ENCODE peak calls at places on chromosomes 13 and 19, in eight cellular contexts. G is breast epithelium, Q is HCT116, D is heart left ventricle, Y is tibial nerve, J is IMR-90, N is GM12878, F is transverse colon. O is an unnamed sample.
A peak's percentile ranks its signal among the peaks of the same experiment; 100 is the strongest.

GRCh38 chr19:9727644-9728043 is 40.9 kb downstream of the ZNF846 start:
- DNase-seq in G (no peak), D (no peak), N (no peak), J (no peak), F (no peak), Y (no peak), Q (no peak), O (no peak)

GRCh38 chr13:80168089-80168850 is 172.7 kb downstream of the SPRY2 start:
- DNase-seq in J (peak; percentile 71), G (no peak), F (no peak), N (no peak), Y (no peak), Q (no peak), D (peak; percentile 9), O (no peak)

GRCh38 chr19:45094158-45094557 is 1.2 kb downstream of the PPP1R37 start:
- DNase-seq in D (no peak), F (no peak), N (no peak), J (no peak), G (no peak), Y (no peak), Q (no peak), O (no peak)

GRCh38 chr13:93529961-93530360 is 303.4 kb downstream of the GPC6 start:
- DNase-seq in G (no peak), Q (no peak), D (no peak), Y (no peak), F (no peak), J (peak; percentile 50), N (no peak), O (no peak)

GRCh38 chr19:4086336-4086953 is 19.7 kb upstream of the ZBTB7A start:
- DNase-seq in N (no peak), Q (no peak), Y (no peak), G (no peak), J (no peak), F (peak; percentile 84), D (no peak), O (no peak)

GRCh38 chr19:6720369-6721112 is at the start of gene C3:
- DNase-seq in N (no peak), Q (no peak), J (peak; percentile 26), F (no peak), Y (peak; percentile 83), D (peak; percentile 49), G (no peak), O (no peak)

GRCh38 chr13:85137516-85137915 is 661.7 kb downstream of the SLITRK6 start:
- DNase-seq in N (no peak), Q (no peak), J (no peak), F (no peak), G (no peak), D (no peak), Y (no peak), O (no peak)

GRCh38 chr19:2050349-2050990 is 574 bp downstream of the MKNK2 start:
- DNase-seq in G (no peak), Y (no peak), Q (no peak), F (no peak), J (no peak), D (no peak), N (no peak), O (no peak)

GRCh38 chr19:2250765-2251576 is 1.8 kb downstream of the AMH start:
- DNase-seq in Q (no peak), G (no peak), Y (no peak), J (no peak), F (no peak), D (no peak), N (no peak), O (no peak)

GRCh38 chr13:43838909-43839308 is 40.6 kb downstream of the CCDC122 start:
- DNase-seq in G (no peak), D (no peak), J (peak; percentile 54), Q (no peak), F (no peak), N (no peak), Y (no peak), O (no peak)

GRCh38 chr13:110014719-110015118 is 228.3 kb upstream of the IRS2 start:
- DNase-seq in N (no peak), J (no peak), G (no peak), Y (no peak), D (no peak), Q (no peak), F (no peak), O (no peak)

GRCh38 chr19:10885241-10886169 is 14.2 kb downstream of the CARM1 start:
- DNase-seq in Q (no peak), D (no peak), G (no peak), Y (no peak), F (no peak), J (no peak), N (no peak), O (no peak)

GRCh38 chr19:16036397-16036925 is 39.8 kb upstream of the TPM4 start:
- DNase-seq in Y (no peak), F (no peak), Q (no peak), G (peak; percentile 15), N (no peak), J (no peak), D (no peak), O (no peak)

GRCh38 chr19:16035601-16036297 is 40.5 kb upstream of the TPM4 start:
- DNase-seq in Q (no peak), F (no peak), G (peak; percentile 48), Y (no peak), J (no peak), N (no peak), D (no peak), O (no peak)

GRCh38 chr19:16033721-16034120 is 42.6 kb upstream of the TPM4 start:
- DNase-seq in G (no peak), Y (no peak), Q (no peak), N (no peak), J (no peak), D (no peak), F (no peak), O (no peak)

GRCh38 chr19:16034180-16034579 is 42.1 kb upstream of the TPM4 start:
- DNase-seq in N (no peak), Q (no peak), G (no peak), D (no peak), F (no peak), J (no peak), Y (no peak), O (no peak)

GRCh38 chr19:16034958-16035560 is 41.2 kb upstream of the TPM4 start:
- DNase-seq in Y (no peak), J (no peak), D (no peak), N (no peak), Q (no peak), G (no peak), F (no peak), O (no peak)
- TF ChIP-seq POLR2A in Y (no peak), J (no peak), D (no peak), N (no peak), Q (no peak), G (no peak), F (no peak), O (no peak)

GRCh38 chr19:30373593-30373992 is 1.4 kb downstream of the ZNF536 start:
- DNase-seq in N (no peak), Q (no peak), Y (no peak), D (no peak), J (no peak), G (no peak), F (no peak), O (no peak)
- H3K27me3 ChIP-seq in N (no peaks in the 10 kb centered on the region), Q (peaks cover 7% of the 10 kb centered on the region), Y (peaks cover 5% of the 10 kb centered on the region), D (peaks cover 26% of the 10 kb centered on the region), J (no peaks in the 10 kb centered on the region), G (no peaks in the 10 kb centered on the region), F (peaks cover 41% of the 10 kb centered on the region), O (no peaks in the 10 kb centered on the region)

DNA sequence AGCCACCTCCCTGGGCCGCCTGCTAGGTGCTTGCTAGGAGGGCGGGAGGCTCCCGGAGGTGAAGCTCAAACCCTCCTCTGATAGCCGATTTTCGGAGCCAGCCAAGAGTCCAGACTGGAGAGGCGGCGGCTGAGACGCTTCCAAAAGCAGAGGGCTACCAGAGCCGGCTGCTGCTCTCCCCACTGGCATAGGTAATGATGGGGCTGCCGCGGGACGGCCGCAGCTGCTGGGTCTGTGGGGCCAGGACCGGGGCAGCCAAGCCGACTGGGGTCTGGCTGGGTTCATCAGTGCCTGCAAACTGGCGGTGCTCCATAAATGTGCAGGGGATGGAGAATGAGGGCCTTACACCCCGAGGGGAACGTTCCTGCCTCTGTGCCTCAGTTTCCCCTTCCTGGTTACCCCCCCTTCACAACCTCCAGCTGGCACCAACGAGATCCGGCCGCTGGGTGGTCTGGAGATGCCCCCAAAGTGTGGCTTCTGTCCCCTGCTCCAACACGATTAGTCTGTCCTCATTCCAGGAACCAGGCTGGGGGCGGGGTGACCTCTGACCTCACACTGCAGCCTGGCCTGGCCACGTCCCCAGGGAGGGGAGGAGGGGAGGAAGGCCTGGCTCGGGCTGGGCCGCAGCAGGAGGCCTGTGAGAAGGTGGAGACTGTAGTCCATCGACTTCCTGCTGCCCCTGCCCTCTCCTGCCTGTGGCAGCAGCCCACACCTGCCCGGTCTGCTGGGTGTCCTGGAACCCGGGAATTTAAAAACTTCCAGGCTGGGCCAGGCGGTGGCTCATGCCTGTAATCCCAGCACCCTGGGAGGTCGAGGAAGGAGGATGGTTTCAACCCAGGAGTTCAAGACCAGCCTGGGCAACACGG is 3.8 kb upstream of the WDR18 start:
- DNase-seq in Q (no peak), J (no peak), F (no peak), Y (no peak), N (no peak), D (no peak), G (no peak), O (no peak)
- TF ChIP-seq POLR2A in Q (no peak), J (no peak), F (no peak), Y (no peak), N (no peak), D (no peak), G (no peak), O (no peak)

GRCh38 chr19:31883299-31883990 is 462.0 kb upstream of the ZNF507 start:
- DNase-seq in Q (no peak), N (no peak), D (no peak), Y (no peak), G (no peak), F (no peak), J (no peak), O (no peak)

GRCh38 chr19:31881988-31882387 is 463.4 kb upstream of the ZNF507 start:
- DNase-seq in Y (no peak), N (no peak), Q (no peak), J (no peak), D (no peak), F (no peak), G (no peak), O (no peak)

GRCh38 chr19:31882709-31883108 is 462.7 kb upstream of the ZNF507 start:
- DNase-seq in D (no peak), N (no peak), G (no peak), J (no peak), Q (no peak), Y (no peak), F (no peak), O (no peak)

GRCh38 chr19:31890230-31890629 is 455.2 kb upstream of the ZNF507 start:
- DNase-seq in Q (no peak), Y (no peak), J (no peak), F (no peak), D (no peak), G (no peak), N (no peak), O (no peak)

GRCh38 chr19:31885280-31885853 is 460.0 kb upstream of the ZNF507 start:
- DNase-seq in G (no peak), F (no peak), Q (no peak), D (no peak), Y (no peak), N (no peak), J (no peak), O (no peak)
- H3K27me3 ChIP-seq in G (no peaks in the 10 kb centered on the region), F (no peaks in the 10 kb centered on the region), Q (no peaks in the 10 kb centered on the region), D (no peaks in the 10 kb centered on the region), Y (no peaks in the 10 kb centered on the region), N (no peaks in the 10 kb centered on the region), J (no peaks in the 10 kb centered on the region), O (no peaks in the 10 kb centered on the region)

GRCh38 chr19:19191920-19192882 is at the start of the genes BORCS8 and RFXANK:
- DNase-seq in F (peak; percentile 100), N (peak; percentile 97), Y (peak; percentile 99), D (peak; percentile 99), J (peak; percentile 98), Q (peak; percentile 98), G (peak; percentile 99), O (peak; percentile 98)
- TF ChIP-seq POLR2A in F (peak; percentile 69), N (peak; percentile 86), Y (peak; percentile 66), D (no peak), J (no peak), Q (peak; percentile 63), G (peak; percentile 16), O (peak; percentile 43)

O was measured in vagina.